ENCODE peak calls at places on chromosomes 2 and 18, in seven cellular contexts. O is neural progenitor cell; V is sigmoid colon; H is gastrocnemius medialis; A is left ventricle myocardium inferior; X is IMR-90; L is CD8-positive, alpha-beta T cell. R is an unnamed sample. For H3K36me3, the result is how much of the 10 kb centered on the place peaks cover.

GRCh38 chr18:65091737-65092329 is 659.0 kb upstream of the CDH7 start:
- DNase-seq in A (no peak), O (peak), V (no peak), H (no peak), L (no peak), X (peak), R (no peak)

GRCh38 chr2:235048549-235048948 is 96.7 kb downstream of the SH3BP4 start:
- DNase-seq in L (no peak), O (no peak), H (peak), X (no peak), A (no peak), V (no peak), R (no peak)

GRCh38 chr2:209259767-209260166 is 164.1 kb upstream of the MAP2 start:
- DNase-seq in A (no peak), O (no peak), X (no peak), V (no peak), L (no peak), H (no peak), R (no peak)

GRCh38 chr2:43837831-43838559 is 644 bp downstream of the ABCG5 start:
- DNase-seq in L (no peak), V (no peak), A (no peak), H (no peak), O (no peak), X (no peak), R (no peak)

GRCh38 chr2:157307021-157307420 is 18.6 kb downstream of the ERMN start:
- DNase-seq in L (no peak), X (peak), V (no peak), O (no peak), H (no peak), A (no peak), R (peak)

GRCh38 chr2:61707984-61708852 is 145.6 kb downstream of the FAM161A start:
- DNase-seq in V (no peak), A (no peak), H (peak), L (no peak), X (peak), O (peak), R (peak)

GRCh38 chr2:110146183-110146944 is 30.7 kb upstream of the MALL start:
- DNase-seq in X (no peak), A (no peak), L (no peak), O (no peak), V (no peak), H (no peak), R (no peak)

GRCh38 chr2:64766841-64767669 is 113.3 kb upstream of the SERTAD2 start:
- DNase-seq in A (no peak), X (peak), V (no peak), L (no peak), H (no peak), O (peak), R (peak)

GRCh38 chr2:28567076-28567471 is 71.2 kb downstream of the PLB1 start:
- DNase-seq in L (peak), H (no peak), V (peak), X (no peak), O (peak), A (no peak), R (no peak)

GRCh38 chr2:234865586-234865985 is 86.2 kb upstream of the SH3BP4 start:
- DNase-seq in X (no peak), H (no peak), V (no peak), A (no peak), L (no peak), O (no peak), R (no peak)

GRCh38 chr2:68200157-68200787 is 42.6 kb downstream of the PNO1 start:
- DNase-seq in A (no peak), O (no peak), L (no peak), H (no peak), X (no peak), V (no peak), R (no peak)

GRCh38 chr18:26190506-26190905 is 35.7 kb upstream of the TAF4B start:
- DNase-seq in V (no peak), H (no peak), O (no peak), A (no peak), L (peak), X (no peak), R (peak)

GRCh38 chr2:224865016-224865415 is 148.9 kb upstream of the CCDC195 start:
- DNase-seq in L (no peak), V (no peak), X (no peak), H (no peak), A (no peak), O (no peak), R (no peak)

GRCh38 chr2:224871813-224872212 is 155.6 kb upstream of the CCDC195 start:
- DNase-seq in V (no peak), O (no peak), L (no peak), A (no peak), X (no peak), H (no peak), R (no peak)

GRCh38 chr2:224870341-224870740 is 154.2 kb upstream of the CCDC195 start:
- DNase-seq in A (no peak), O (no peak), X (peak), H (no peak), V (no peak), L (no peak), R (no peak)

GRCh38 chr2:224875153-224875552 is 159.0 kb upstream of the CCDC195 start:
- DNase-seq in O (no peak), L (no peak), V (no peak), A (no peak), H (no peak), X (no peak), R (no peak)

GRCh38 chr2:224869601-224870000 is 153.4 kb upstream of the CCDC195 start:
- DNase-seq in X (peak), O (no peak), A (no peak), V (no peak), H (no peak), L (no peak), R (no peak)
- H3K36me3 ChIP-seq in X (under half), O (under half), A (under half), V (under half), H (under half), L (half or more), R (under half)

DNA sequence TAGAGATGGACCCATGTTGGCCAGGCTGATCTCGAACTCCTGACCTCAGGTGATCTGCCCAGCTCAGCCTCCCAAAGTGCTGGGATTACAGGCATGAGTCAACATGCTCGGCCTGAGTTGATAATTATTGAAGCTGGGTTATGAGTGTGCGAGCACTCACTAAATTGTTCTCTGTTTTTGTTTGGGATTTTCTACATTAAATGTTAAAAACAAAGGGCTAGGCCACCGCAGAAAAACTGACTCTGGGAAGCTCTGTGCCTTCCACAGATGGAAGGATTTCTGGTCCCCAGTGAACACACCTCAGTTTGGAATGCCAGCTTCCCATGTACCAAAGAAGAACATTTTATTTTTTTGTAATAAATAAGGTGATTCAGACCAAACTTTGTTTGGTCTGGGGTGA is 83.0 kb downstream of the XRCC5 start:
- DNase-seq in X (no peak), L (no peak), H (no peak), O (no peak), V (no peak), A (no peak), R (no peak)
- H3K36me3 ChIP-seq in X (under half), L (half or more), H (under half), O (under half), V (half or more), A (half or more), R (under half)

GRCh38 chr18:13032173-13032572 is 41.0 kb downstream of the CEP192 start:
- DNase-seq in X (no peak), V (no peak), L (no peak), A (no peak), O (no peak), H (no peak), R (no peak)
- H3K36me3 ChIP-seq in X (under half), V (under half), L (under half), A (under half), O (under half), H (under half), R (under half)

GRCh38 chr2:10810175-10811161 is 2.1 kb downstream of the PDIA6 start:
- DNase-seq in A (no peak), H (no peak), X (peak), V (peak), O (no peak), L (no peak), R (peak)

GRCh38 chr2:10811552-10811951 is 1.0 kb downstream of the PDIA6 start:
- DNase-seq in L (no peak), V (peak), X (no peak), O (peak), H (no peak), A (no peak), R (peak)

GRCh38 chr2:10812362-10813084 is at the start of gene PDIA6:
- DNase-seq in O (peak), A (peak), V (peak), L (peak), H (peak), X (peak), R (peak)

GRCh38 chr2:10806543-10806942 is 6.0 kb downstream of the PDIA6 start:
- DNase-seq in V (no peak), L (no peak), H (no peak), O (no peak), A (no peak), X (no peak), R (no peak)
- H3K36me3 ChIP-seq in V (under half), L (under half), H (under half), O (under half), A (under half), X (under half), R (under half)

DNA sequence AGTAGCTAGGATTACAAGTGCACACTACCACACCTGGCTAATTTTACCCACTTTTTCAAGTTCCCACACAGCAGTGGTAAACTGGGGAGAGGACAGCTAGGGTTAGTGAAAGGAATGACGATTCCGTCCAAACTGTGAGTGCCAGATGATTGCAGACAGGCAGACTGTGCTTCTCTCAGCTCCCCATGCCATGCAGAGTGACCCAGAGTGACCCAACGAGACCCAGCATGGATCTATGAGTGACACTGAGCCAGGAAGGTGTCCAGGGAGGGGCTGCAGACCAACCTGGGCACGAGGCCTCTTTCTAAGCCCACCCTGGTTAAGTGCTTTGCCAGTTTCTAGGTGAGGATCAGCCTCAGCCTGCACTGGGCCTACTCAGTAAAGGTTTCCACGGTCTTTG is 7.7 kb upstream of the KLF11 start:
- DNase-seq in V (no peak), H (no peak), X (no peak), O (no peak), L (no peak), A (no peak), R (no peak)
- H3K36me3 ChIP-seq in V (under half), H (under half), X (under half), O (under half), L (under half), A (under half), R (under half)

DNA sequence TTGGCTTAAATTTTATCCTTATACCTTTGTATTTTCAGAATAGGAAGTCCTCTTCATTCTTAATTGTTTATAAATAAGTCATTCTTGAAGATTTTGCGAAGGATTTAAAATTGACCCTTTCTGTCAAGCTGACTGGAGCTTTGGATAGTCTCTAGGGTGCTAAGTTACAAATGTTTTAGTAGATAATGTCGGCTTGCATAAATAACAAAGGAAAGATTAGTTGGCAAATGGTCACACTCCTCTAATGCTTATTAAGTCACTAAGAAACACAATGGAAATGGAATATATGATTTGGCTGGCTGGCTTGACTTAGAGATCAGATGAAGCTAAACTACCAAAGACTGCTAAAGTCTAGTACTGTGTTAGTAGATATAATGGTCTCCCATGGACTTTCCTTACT is 40.6 kb downstream of the UBXN4 start:
- DNase-seq in H (no peak), O (no peak), V (no peak), L (no peak), X (no peak), A (no peak), R (no peak)
- H3K36me3 ChIP-seq in H (under half), O (under half), V (half or more), L (half or more), X (under half), A (half or more), R (under half)

GRCh38 chr2:42331569-42332284 is 29.3 kb downstream of the COX7A2L start:
- DNase-seq in A (no peak), X (no peak), V (no peak), H (no peak), O (no peak), L (no peak), R (no peak)

GRCh38 chr2:42327125-42327524 is 33.9 kb downstream of the COX7A2L start:
- DNase-seq in X (no peak), A (no peak), H (no peak), L (no peak), O (no peak), V (no peak), R (no peak)

GRCh38 chr2:42328148-42328833 is 32.7 kb downstream of the COX7A2L start:
- DNase-seq in O (no peak), X (peak), H (no peak), V (no peak), L (no peak), A (no peak), R (no peak)

GRCh38 chr2:42329779-42330178 is 31.2 kb downstream of the COX7A2L start:
- DNase-seq in H (no peak), O (no peak), V (no peak), L (no peak), X (no peak), A (no peak), R (no peak)

GRCh38 chr2:42328923-42329322 is 32.1 kb downstream of the COX7A2L start:
- DNase-seq in V (no peak), O (no peak), X (no peak), A (no peak), H (no peak), L (no peak), R (no peak)
- H3K36me3 ChIP-seq in V (half or more), O (under half), X (under half), A (under half), H (under half), L (under half), R (under half)

DNA sequence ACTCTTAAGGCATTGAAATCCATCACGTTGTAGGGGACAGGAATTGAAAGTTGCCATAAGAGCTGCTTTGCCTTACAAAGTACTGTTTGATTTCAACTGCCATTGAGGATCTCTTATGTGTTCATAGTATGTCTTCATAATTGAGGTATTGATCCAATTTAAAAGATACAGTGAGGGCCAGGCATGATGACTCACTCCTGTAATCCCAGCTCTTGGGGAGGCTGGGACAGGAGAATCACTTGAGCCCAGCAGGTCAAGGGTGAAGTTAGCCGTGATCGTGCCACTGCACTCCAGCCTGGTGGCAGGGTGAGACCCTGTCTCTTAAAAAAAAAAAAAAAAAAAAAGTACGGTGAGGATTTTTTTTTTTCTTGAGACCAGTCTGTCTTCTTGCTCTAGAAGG is 91.7 kb upstream of the EML6 start:
- DNase-seq in H (no peak), V (no peak), O (no peak), X (no peak), A (no peak), L (no peak), R (no peak)
- H3K36me3 ChIP-seq in H (under half), V (half or more), O (under half), X (half or more), A (half or more), L (half or more), R (under half)

GRCh38 chr2:201754683-201755415 is 25.9 kb downstream of the ALS2 start:
- DNase-seq in H (no peak), V (no peak), A (no peak), O (no peak), X (peak), L (no peak), R (no peak)
- H3K36me3 ChIP-seq in H (under half), V (under half), A (half or more), O (under half), X (under half), L (under half), R (under half)

GRCh38 chr18:47826157-47827074 is 104.0 kb downstream of the SMAD2 start:
- DNase-seq in V (no peak), L (no peak), A (no peak), X (no peak), H (no peak), O (no peak), R (no peak)

GRCh38 chr18:47832348-47832747 is 98.1 kb downstream of the SMAD2 start:
- DNase-seq in L (no peak), X (peak), O (no peak), A (no peak), H (no peak), V (no peak), R (no peak)

GRCh38 chr18:47830772-47831171 is 99.7 kb downstream of the SMAD2 start:
- DNase-seq in H (no peak), V (no peak), O (no peak), L (no peak), A (no peak), X (no peak), R (no peak)

DNA sequence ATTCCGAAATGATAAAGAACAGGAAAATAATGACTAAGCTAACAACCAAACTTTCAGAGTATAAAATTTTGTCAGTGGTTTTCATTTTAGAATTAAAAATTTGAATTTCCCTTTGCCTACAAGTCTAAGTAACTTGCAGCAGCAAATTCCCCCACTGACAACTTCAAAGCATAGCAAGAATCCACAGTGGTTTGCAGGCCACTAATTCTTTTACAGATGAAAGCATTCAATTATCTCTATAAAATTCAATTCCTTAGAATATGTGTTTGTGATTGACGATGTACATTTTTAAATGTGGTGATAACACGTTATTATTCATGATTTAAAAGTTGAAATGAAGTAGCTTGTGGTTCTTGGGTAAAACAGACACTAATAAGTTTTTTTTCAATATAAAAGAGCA is 100.6 kb downstream of the SMAD2 start:
- DNase-seq in O (no peak), V (no peak), A (no peak), X (no peak), H (no peak), L (no peak), R (no peak)
- H3K36me3 ChIP-seq in O (under half), V (under half), A (under half), X (under half), H (under half), L (under half), R (under half)